ENCODE peak calls at places on chromosomes 12 and 14, in nine cellular contexts. D is activated CD4-positive, alpha-beta T cell treated with anti-CD3 and anti-CD28 coated beads, Interleukin-2, amount 50 U/mL, for 48 hours; Q is hepatocyte; E is stimulated activated CD4-positive, alpha-beta T cell treated with anti-CD3 and anti-CD28 coated beads, TNF-alpha, amount 100 ng/mL, for 4 hours; O is naive B cell; G is frontal cortex; H is A549; I is HTR-8/SVneo; C is astrocyte of the spinal cord. V is an unnamed sample.

GRCh38 chr12:56954057-56954577 is 3.3 kb downstream of the RDH16 start:
- DNase-seq in D (no peak), Q (no peak), E (no peak), O (no peak), G (no peak), H (no peak), I (no peak), C (no peak), V (no peak)

GRCh38 chr12:100267603-100268281 is 765 bp downstream of the SCYL2 start:
- DNase-seq in D (peak), Q (peak), E (peak), O (no peak), G (no peak), H (no peak), I (no peak), C (peak), V (no peak)

GRCh38 chr12:9039397-9039977 is 50.1 kb downstream of the KLRG1 start:
- DNase-seq in D (no peak), Q (peak), E (no peak), O (peak), G (peak), H (peak), I (peak), C (peak), V (no peak)

GRCh38 chr14:74019743-74020142 is 594 bp downstream of the BBOF1 start:
- DNase-seq in D (no peak), Q (peak), E (no peak), O (no peak), G (peak), H (peak), I (peak), C (peak), V (no peak)

GRCh38 chr12:61213646-61214045 is 1046.6 kb upstream of the USP15 start:
- DNase-seq in D (no peak), Q (no peak), E (no peak), O (no peak), G (no peak), H (no peak), I (no peak), C (no peak), V (no peak)

GRCh38 chr12:114046236-114046998 is 80.3 kb upstream of the RBM19 start:
- DNase-seq in D (no peak), Q (no peak), E (no peak), O (no peak), G (no peak), H (no peak), I (no peak), C (no peak), V (no peak)

GRCh38 chr12:110936367-110937103 is 16.2 kb upstream of the MYL2 start:
- DNase-seq in D (no peak), Q (no peak), E (no peak), O (no peak), G (no peak), H (no peak), I (no peak), C (no peak), V (no peak)

GRCh38 chr12:11727133-11727664 is 77.7 kb downstream of the ETV6 start:
- DNase-seq in D (peak), Q (no peak), E (peak), O (peak), G (no peak), H (no peak), I (no peak), C (no peak), V (no peak)

GRCh38 chr12:112121780-112122565 is 3.4 kb upstream of the TRAFD1 start:
- DNase-seq in D (no peak), Q (peak), E (no peak), O (no peak), G (no peak), H (peak), I (no peak), C (peak), V (no peak)

GRCh38 chr14:50801706-50802105 is 29.3 kb downstream of the NIN start:
- DNase-seq in D (no peak), Q (no peak), E (no peak), O (no peak), G (no peak), H (no peak), I (no peak), C (peak), V (no peak)

GRCh38 chr12:88578274-88578673 is 2.0 kb downstream of the KITLG start:
- DNase-seq in D (no peak), Q (no peak), E (no peak), O (no peak), G (no peak), H (no peak), I (no peak), C (peak), V (no peak)

GRCh38 chr12:24011927-24012326 is 62.5 kb upstream of the SOX5 start:
- DNase-seq in D (no peak), Q (no peak), E (no peak), O (no peak), G (no peak), H (no peak), I (no peak), C (no peak), V (no peak)

GRCh38 chr14:34368971-34369665 is 92.9 kb downstream of the SPTSSA start:
- DNase-seq in D (no peak), Q (no peak), E (no peak), O (no peak), G (no peak), H (no peak), I (no peak), C (no peak), V (no peak)

GRCh38 chr12:117023998-117024960 is 74.9 kb downstream of the TESC start:
- DNase-seq in D (no peak), Q (no peak), E (no peak), O (no peak), G (no peak), H (no peak), I (no peak), C (no peak), V (no peak)

GRCh38 chr14:55730602-55731001 is 150.6 kb downstream of the KTN1 start:
- DNase-seq in D (no peak), Q (no peak), E (no peak), O (no peak), G (no peak), H (no peak), I (no peak), C (no peak), V (no peak)

GRCh38 chr14:74804219-74804825 is 41.2 kb downstream of the YLPM1 start:
- DNase-seq in D (peak), Q (peak), E (no peak), O (peak), G (no peak), H (peak), I (peak), C (peak), V (no peak)

GRCh38 chr12:130357241-130357640 is 19.6 kb downstream of the PIWIL1 start:
- DNase-seq in D (no peak), Q (no peak), E (no peak), O (no peak), G (no peak), H (no peak), I (no peak), C (no peak), V (no peak)

GRCh38 chr14:69345402-69345801 is 52.7 kb downstream of the ERH start:
- DNase-seq in D (no peak), Q (peak), E (no peak), O (no peak), G (no peak), H (no peak), I (no peak), C (no peak), V (no peak)

GRCh38 chr14:89890589-89890988 is 63.9 kb downstream of the EFCAB11 start:
- DNase-seq in D (no peak), Q (no peak), E (no peak), O (no peak), G (no peak), H (no peak), I (no peak), C (no peak), V (no peak)

GRCh38 chr12:56028511-56029165 is 7.8 kb downstream of the IKZF4 start:
- DNase-seq in D (no peak), Q (no peak), E (no peak), O (no peak), G (no peak), H (no peak), I (no peak), C (no peak), V (no peak)

GRCh38 chr12:12365931-12366431 is 9.1 kb downstream of the BORCS5 start:
- DNase-seq in D (no peak), Q (no peak), E (no peak), O (no peak), G (no peak), H (no peak), I (no peak), C (no peak), V (no peak)

GRCh38 chr12:53930591-53931255 is 7.9 kb upstream of the HOXC13 start:
- DNase-seq in D (no peak), Q (no peak), E (no peak), O (no peak), G (no peak), H (no peak), I (no peak), C (no peak), V (no peak)

GRCh38 chr12:31234053-31234835 is 91.7 kb downstream of the SINHCAF start:
- DNase-seq in D (no peak), Q (no peak), E (no peak), O (no peak), G (no peak), H (no peak), I (no peak), C (no peak), V (no peak)

GRCh38 chr14:104284636-104285482 is 146.5 kb downstream of the KIF26A start:
- DNase-seq in D (no peak), Q (no peak), E (no peak), O (no peak), G (no peak), H (no peak), I (no peak), C (no peak), V (no peak)

GRCh38 chr12:128415036-128415560 is 148.1 kb downstream of the TMEM132C start:
- DNase-seq in D (no peak), Q (no peak), E (no peak), O (no peak), G (no peak), H (no peak), I (no peak), C (no peak), V (no peak)